ENCODE peak calls at places on chromosomes 2 and 18, in nine cellular contexts. C, L, D, T, G, O, J, R and Y are unnamed samples.
A peak's percentile ranks its signal among the peaks of the same experiment; 100 is the strongest.

GRCh38 chr2:111534816-111535803 is 348.9 kb downstream of the ANAPC1 start:
- DNase-seq in L (no peak), O (peak; percentile 28), T (peak; percentile 74), R (peak; percentile 39), D (no peak), G (no peak), J (no peak), C (no peak), Y (peak; percentile 40)

GRCh38 chr2:182319556-182319955 is 107.3 kb downstream of the PDE1A start:
- DNase-seq in G (no peak), O (no peak), J (no peak), L (no peak), C (no peak), T (no peak), D (peak; percentile 10), R (no peak), Y (no peak)

GRCh38 chr2:165016772-165017411 is 61.6 kb upstream of the SLC38A11 start:
- DNase-seq in L (no peak), T (peak; percentile 47), G (peak; percentile 33), C (no peak), D (no peak), R (no peak), J (no peak), O (peak; percentile 24), Y (peak; percentile 59)

GRCh38 chr18:49544362-49544761 is 17.5 kb upstream of the LIPG start:
- DNase-seq in J (no peak), L (no peak), D (no peak), T (no peak), R (no peak), C (no peak), G (no peak), O (no peak), Y (no peak)

GRCh38 chr2:36466135-36466534 is 110.6 kb downstream of the CRIM1 start:
- DNase-seq in D (no peak), J (no peak), G (no peak), O (no peak), R (no peak), C (no peak), T (no peak), L (no peak), Y (no peak)

GRCh38 chr18:46536215-46536874 is 120.7 kb downstream of the LOXHD1 start:
- DNase-seq in J (no peak), L (no peak), D (no peak), O (no peak), R (no peak), C (no peak), T (peak; percentile 53), G (no peak), Y (peak; percentile 4)

GRCh38 chr18:48797841-48798255 is 152.9 kb downstream of the SMAD7 start:
- DNase-seq in T (no peak), O (no peak), L (peak; percentile 6), J (no peak), D (no peak), C (no peak), G (peak; percentile 0), R (no peak), Y (no peak)

GRCh38 chr18:47075098-47075883 is 39.9 kb upstream of the ELOA2 start:
- DNase-seq in D (no peak), O (peak; percentile 5), L (no peak), R (no peak), C (no peak), G (peak; percentile 38), J (no peak), T (no peak), Y (no peak)

GRCh38 chr2:26725516-26725810 is 32.9 kb downstream of the KCNK3 start:
- DNase-seq in G (no peak), R (no peak), C (no peak), O (no peak), L (no peak), J (peak; percentile 74), T (no peak), D (no peak), Y (no peak)

GRCh38 chr2:74010087-74010541 is 25.4 kb downstream of the TET3 start:
- DNase-seq in C (no peak), R (no peak), J (no peak), G (no peak), L (peak; percentile 36), O (no peak), D (peak; percentile 95), T (no peak), Y (peak; percentile 11)

GRCh38 chr18:55322176-55322735 is 265.7 kb downstream of the TCF4 start:
- DNase-seq in C (no peak), J (peak; percentile 90), G (peak; percentile 72), T (no peak), O (peak; percentile 92), D (no peak), L (peak; percentile 86), R (peak; percentile 43), Y (peak; percentile 64)